ENCODE peak calls at places on chromosomes 11 and 22, in four cellular contexts. U, N, J and S are unnamed samples.

GRCh38 chr11:77154381-77155081 is 26.5 kb downstream of the MYO7A start:
- DNase-seq in N (no peak), U (no peak), J (no peak), S (no peak)

GRCh38 chr11:27468643-27469332 is 3.8 kb downstream of the LGR4 start:
- DNase-seq in N (no peak), J (no peak), U (no peak), S (no peak)

GRCh38 chr11:58675344-58676155 is 53.1 kb downstream of the CNTF start:
- DNase-seq in N (peak; percentile 5), J (peak; percentile 82), U (peak; percentile 82), S (peak; percentile 73)

GRCh38 chr22:38352436-38352835 is 35.2 kb upstream of the CSNK1E start:
- DNase-seq in U (no peak), J (no peak), N (no peak), S (no peak)

GRCh38 chr22:29710193-29710592 is 9.6 kb upstream of the CABP7 start:
- DNase-seq in N (no peak), U (no peak), J (no peak), S (no peak)

GRCh38 chr22:29270475-29271271 is 2.6 kb downstream of the EWSR1 start:
- DNase-seq in N (no peak), U (no peak), J (no peak), S (peak; percentile 68)

GRCh38 chr11:62370743-62371440 is 33.6 kb downstream of the ASRGL1 start:
- DNase-seq in N (no peak), J (no peak), U (no peak), S (no peak)

GRCh38 chr11:46051102-46051501 is 70.2 kb downstream of the PHF21A start:
- DNase-seq in J (no peak), U (no peak), N (no peak), S (no peak)

GRCh38 chr11:10784229-10785145 is 24.2 kb downstream of the EIF4G2 start:
- DNase-seq in J (no peak), N (no peak), U (no peak), S (peak; percentile 47)

GRCh38 chr22:45516163-45516562 is 13.5 kb downstream of the FBLN1 start:
- DNase-seq in N (no peak), J (no peak), U (no peak), S (no peak)